ENCODE peak calls at places on chromosomes 3 and 15, in seven cellular contexts. One of them, this sample, is unnamed.
A peak's percentile ranks its signal among the peaks of the same experiment; 100 is the strongest.

GRCh38 chr3:59734061-59734460 is 684.2 kb upstream of the CFAP20DC start:
- DNase-seq in A673: no peak
- DNase-seq in naive thymus-derived CD4-positive, alpha-beta T cell: no peak
- DNase-seq in brain microvascular endothelial cell: no peak
- DNase-seq in spleen: no peak
- DNase-seq in neuronal stem cell: no peak
- DNase-seq in substantia nigra: no peak
- DNase-seq in this sample: no peak

GRCh38 chr3:56137406-56137805 is 330.9 kb downstream of the ERC2 start:
- DNase-seq in A673: no peak
- DNase-seq in naive thymus-derived CD4-positive, alpha-beta T cell: no peak
- DNase-seq in brain microvascular endothelial cell: peak; percentile 73
- DNase-seq in neuronal stem cell: no peak
- DNase-seq in substantia nigra: no peak
- DNase-seq in spleen: no peak
- DNase-seq in this sample: no peak

GRCh38 chr3:74787008-74787407 is 172.5 kb upstream of the CNTN3 start:
- DNase-seq in A673: no peak
- DNase-seq in naive thymus-derived CD4-positive, alpha-beta T cell: no peak
- DNase-seq in substantia nigra: no peak
- DNase-seq in brain microvascular endothelial cell: no peak
- DNase-seq in spleen: no peak
- DNase-seq in neuronal stem cell: peak; percentile 51
- DNase-seq in this sample: no peak

GRCh38 chr3:104596551-104596950 is 770.2 kb upstream of the ALCAM start:
- DNase-seq in A673: peak; percentile 56
- DNase-seq in spleen: no peak
- DNase-seq in naive thymus-derived CD4-positive, alpha-beta T cell: no peak
- DNase-seq in brain microvascular endothelial cell: peak; percentile 37
- DNase-seq in neuronal stem cell: peak; percentile 21
- DNase-seq in substantia nigra: no peak
- DNase-seq in this sample: no peak

GRCh38 chr3:50177346-50177745 is 14.1 kb upstream of the GNAT1 start:
- DNase-seq in A673: no peak
- DNase-seq in substantia nigra: no peak
- DNase-seq in naive thymus-derived CD4-positive, alpha-beta T cell: no peak
- DNase-seq in spleen: no peak
- DNase-seq in brain microvascular endothelial cell: no peak
- DNase-seq in neuronal stem cell: no peak
- DNase-seq in this sample: no peak

GRCh38 chr3:123430266-123430665 is 18.6 kb downstream of the ADCY5 start:
- DNase-seq in A673: no peak
- DNase-seq in naive thymus-derived CD4-positive, alpha-beta T cell: no peak
- DNase-seq in neuronal stem cell: no peak
- DNase-seq in brain microvascular endothelial cell: no peak
- DNase-seq in substantia nigra: no peak
- DNase-seq in spleen: no peak
- DNase-seq in this sample: no peak

GRCh38 chr3:138834359-138835176 is at the start of gene PIK3CB:
- DNase-seq in spleen: peak; percentile 98
- DNase-seq in A673: peak; percentile 96
- DNase-seq in substantia nigra: peak; percentile 71
- DNase-seq in brain microvascular endothelial cell: peak; percentile 67
- DNase-seq in neuronal stem cell: peak; percentile 89
- DNase-seq in naive thymus-derived CD4-positive, alpha-beta T cell: peak; percentile 85
- DNase-seq in this sample: peak; percentile 73

GRCh38 chr3:32460031-32460749 is 42.5 kb downstream of the CMTM6 start:
- DNase-seq in naive thymus-derived CD4-positive, alpha-beta T cell: peak; percentile 94
- DNase-seq in substantia nigra: no peak
- DNase-seq in neuronal stem cell: peak; percentile 83
- DNase-seq in brain microvascular endothelial cell: no peak
- DNase-seq in spleen: peak; percentile 89
- DNase-seq in A673: no peak
- DNase-seq in this sample: no peak

GRCh38 chr15:86743283-86743903 is 663.7 kb downstream of the AGBL1 start:
- DNase-seq in A673: peak; percentile 34
- DNase-seq in naive thymus-derived CD4-positive, alpha-beta T cell: peak; percentile 6
- DNase-seq in brain microvascular endothelial cell: no peak
- DNase-seq in substantia nigra: no peak
- DNase-seq in spleen: no peak
- DNase-seq in neuronal stem cell: peak; percentile 65
- DNase-seq in this sample: no peak

GRCh38 chr15:38565287-38565670 is 665 bp upstream of the RASGRP1 start:
- DNase-seq in neuronal stem cell: no peak
- DNase-seq in substantia nigra: no peak
- DNase-seq in naive thymus-derived CD4-positive, alpha-beta T cell: no peak
- DNase-seq in A673: no peak
- DNase-seq in spleen: no peak
- DNase-seq in brain microvascular endothelial cell: no peak
- DNase-seq in this sample: no peak

GRCh38 chr3:192514081-192514753 is 213.1 kb downstream of the FGF12 start:
- DNase-seq in substantia nigra: no peak
- DNase-seq in naive thymus-derived CD4-positive, alpha-beta T cell: no peak
- DNase-seq in brain microvascular endothelial cell: no peak
- DNase-seq in A673: peak; percentile 62
- DNase-seq in neuronal stem cell: peak; percentile 67
- DNase-seq in spleen: peak; percentile 65
- DNase-seq in this sample: no peak

GRCh38 chr15:28909958-28910500 is 24.3 kb downstream of the APBA2 start:
- DNase-seq in A673: no peak
- DNase-seq in naive thymus-derived CD4-positive, alpha-beta T cell: no peak
- DNase-seq in substantia nigra: no peak
- DNase-seq in brain microvascular endothelial cell: no peak
- DNase-seq in neuronal stem cell: no peak
- DNase-seq in spleen: peak; percentile 1
- DNase-seq in this sample: no peak

GRCh38 chr15:39429898-39430357 is 151.0 kb upstream of the THBS1 start:
- DNase-seq in neuronal stem cell: no peak
- DNase-seq in naive thymus-derived CD4-positive, alpha-beta T cell: no peak
- DNase-seq in substantia nigra: no peak
- DNase-seq in spleen: no peak
- DNase-seq in A673: no peak
- DNase-seq in brain microvascular endothelial cell: peak; percentile 93
- DNase-seq in this sample: no peak

DNA sequence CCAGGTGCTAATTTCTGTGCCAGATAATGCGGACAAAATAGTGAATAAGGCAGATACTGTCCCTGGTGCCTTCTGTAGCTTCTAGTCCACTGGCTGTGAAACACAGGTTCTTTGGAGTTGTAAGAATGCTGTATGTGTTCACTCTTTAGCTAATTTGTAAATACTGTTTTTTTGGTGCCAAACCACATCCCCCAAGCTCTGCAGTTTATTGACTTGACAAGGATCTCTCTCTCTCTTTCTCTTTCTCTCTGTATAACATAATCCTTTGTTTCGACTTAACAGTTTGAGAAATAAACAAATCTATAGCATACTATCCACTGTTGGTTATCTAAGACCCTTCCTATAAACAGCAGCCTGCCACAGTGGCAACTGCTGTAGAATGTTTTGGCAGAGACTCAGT is 7.5 kb downstream of the SMAD3 start:
- DNase-seq in neuronal stem cell: no peak
- DNase-seq in brain microvascular endothelial cell: no peak
- DNase-seq in substantia nigra: no peak
- DNase-seq in spleen: no peak
- DNase-seq in A673: no peak
- DNase-seq in naive thymus-derived CD4-positive, alpha-beta T cell: no peak
- DNase-seq in this sample: no peak
- H3K27ac ChIP-seq in neuronal stem cell: no peak overlapping the region
- H3K27ac ChIP-seq in brain microvascular endothelial cell: peak overlapping the region; percentile 37
- H3K27ac ChIP-seq in substantia nigra: no peak overlapping the region
- H3K27ac ChIP-seq in spleen: peak overlapping the region; percentile 71
- H3K27ac ChIP-seq in A673: no peak overlapping the region
- H3K27ac ChIP-seq in naive thymus-derived CD4-positive, alpha-beta T cell: no peak overlapping the region
- H3K27ac ChIP-seq in this sample: no peak overlapping the region

GRCh38 chr3:60756231-60756630 is 495.0 kb downstream of the FHIT start:
- DNase-seq in substantia nigra: no peak
- DNase-seq in neuronal stem cell: no peak
- DNase-seq in A673: no peak
- DNase-seq in naive thymus-derived CD4-positive, alpha-beta T cell: no peak
- DNase-seq in spleen: no peak
- DNase-seq in brain microvascular endothelial cell: no peak
- DNase-seq in this sample: no peak

GRCh38 chr3:60752800-60753199 is 498.5 kb downstream of the FHIT start:
- DNase-seq in brain microvascular endothelial cell: no peak
- DNase-seq in A673: no peak
- DNase-seq in substantia nigra: no peak
- DNase-seq in spleen: no peak
- DNase-seq in neuronal stem cell: no peak
- DNase-seq in naive thymus-derived CD4-positive, alpha-beta T cell: no peak
- DNase-seq in this sample: no peak

GRCh38 chr3:60754617-60755016 is 496.6 kb downstream of the FHIT start:
- DNase-seq in naive thymus-derived CD4-positive, alpha-beta T cell: no peak
- DNase-seq in A673: no peak
- DNase-seq in brain microvascular endothelial cell: no peak
- DNase-seq in neuronal stem cell: no peak
- DNase-seq in substantia nigra: no peak
- DNase-seq in spleen: no peak
- DNase-seq in this sample: no peak

GRCh38 chr3:60756636-60757035 is 494.6 kb downstream of the FHIT start:
- DNase-seq in naive thymus-derived CD4-positive, alpha-beta T cell: no peak
- DNase-seq in substantia nigra: no peak
- DNase-seq in A673: no peak
- DNase-seq in neuronal stem cell: peak; percentile 26
- DNase-seq in spleen: no peak
- DNase-seq in brain microvascular endothelial cell: no peak
- DNase-seq in this sample: no peak

DNA sequence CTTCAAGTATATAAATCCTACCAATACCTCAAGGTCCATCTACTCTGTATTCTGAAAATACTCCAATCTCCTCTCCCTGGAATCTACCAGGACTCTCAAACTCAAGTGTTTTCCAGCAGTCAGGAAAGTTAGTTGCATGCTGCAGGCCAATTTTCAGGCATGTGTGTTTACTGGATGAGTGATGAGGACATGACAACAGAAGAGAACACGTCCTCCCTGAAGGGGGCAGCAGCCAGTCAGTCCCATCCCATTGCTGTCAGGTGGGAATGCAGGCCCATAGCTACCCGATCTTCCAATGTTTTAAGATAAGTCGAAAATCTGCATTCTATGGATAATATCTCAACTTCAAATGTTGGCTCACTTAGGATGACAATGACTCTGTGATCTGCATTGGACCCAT is 496.2 kb downstream of the FHIT start:
- DNase-seq in neuronal stem cell: no peak
- DNase-seq in A673: no peak
- DNase-seq in brain microvascular endothelial cell: no peak
- DNase-seq in naive thymus-derived CD4-positive, alpha-beta T cell: no peak
- DNase-seq in spleen: no peak
- DNase-seq in substantia nigra: no peak
- DNase-seq in this sample: no peak
- H3K27ac ChIP-seq in neuronal stem cell: no peak overlapping the region
- H3K27ac ChIP-seq in A673: no peak overlapping the region
- H3K27ac ChIP-seq in brain microvascular endothelial cell: no peak overlapping the region
- H3K27ac ChIP-seq in naive thymus-derived CD4-positive, alpha-beta T cell: no peak overlapping the region
- H3K27ac ChIP-seq in spleen: no peak overlapping the region
- H3K27ac ChIP-seq in substantia nigra: no peak overlapping the region
- H3K27ac ChIP-seq in this sample: no peak overlapping the region

GRCh38 chr3:23659274-23659673 is 146.5 kb upstream of the UBE2E1 start:
- DNase-seq in neuronal stem cell: no peak
- DNase-seq in naive thymus-derived CD4-positive, alpha-beta T cell: no peak
- DNase-seq in A673: no peak
- DNase-seq in brain microvascular endothelial cell: no peak
- DNase-seq in substantia nigra: no peak
- DNase-seq in spleen: no peak
- DNase-seq in this sample: no peak
- H3K27ac ChIP-seq in neuronal stem cell: no peak overlapping the region
- H3K27ac ChIP-seq in naive thymus-derived CD4-positive, alpha-beta T cell: no peak overlapping the region
- H3K27ac ChIP-seq in A673: no peak overlapping the region
- H3K27ac ChIP-seq in brain microvascular endothelial cell: no peak overlapping the region
- H3K27ac ChIP-seq in substantia nigra: no peak overlapping the region
- H3K27ac ChIP-seq in spleen: peak overlapping the region; percentile 1
- H3K27ac ChIP-seq in this sample: no peak overlapping the region

DNA sequence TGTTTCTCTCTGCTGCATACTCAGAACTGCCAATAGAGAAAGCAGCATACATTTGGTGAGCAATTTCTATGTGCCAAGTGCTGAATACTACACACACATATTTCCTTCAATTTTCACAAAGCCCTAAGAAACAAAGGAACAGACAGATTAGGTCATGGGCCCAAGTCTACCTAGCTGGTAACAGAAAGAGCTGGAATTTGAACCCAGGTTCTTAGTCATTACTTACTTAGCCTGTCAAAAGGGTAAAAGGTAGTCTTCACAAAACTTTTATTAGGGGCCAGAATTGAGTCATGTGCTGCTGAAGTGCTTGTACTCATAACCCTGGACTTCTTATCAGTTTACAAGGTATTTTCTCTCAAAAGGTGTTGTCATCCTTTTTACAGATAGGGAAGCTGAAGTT is 10.4 kb upstream of the ABHD17C start:
- DNase-seq in brain microvascular endothelial cell: no peak
- DNase-seq in substantia nigra: no peak
- DNase-seq in naive thymus-derived CD4-positive, alpha-beta T cell: no peak
- DNase-seq in A673: no peak
- DNase-seq in neuronal stem cell: no peak
- DNase-seq in spleen: no peak
- DNase-seq in this sample: no peak
- H3K27ac ChIP-seq in brain microvascular endothelial cell: no peak overlapping the region
- H3K27ac ChIP-seq in substantia nigra: no peak overlapping the region
- H3K27ac ChIP-seq in naive thymus-derived CD4-positive, alpha-beta T cell: no peak overlapping the region
- H3K27ac ChIP-seq in A673: no peak overlapping the region
- H3K27ac ChIP-seq in neuronal stem cell: no peak overlapping the region
- H3K27ac ChIP-seq in spleen: no peak overlapping the region
- H3K27ac ChIP-seq in this sample: no peak overlapping the region

GRCh38 chr3:184526158-184526483 is 35.5 kb upstream of the EPHB3 start:
- DNase-seq in brain microvascular endothelial cell: no peak
- DNase-seq in A673: no peak
- DNase-seq in naive thymus-derived CD4-positive, alpha-beta T cell: no peak
- DNase-seq in neuronal stem cell: no peak
- DNase-seq in spleen: no peak
- DNase-seq in substantia nigra: no peak
- DNase-seq in this sample: no peak
- H3K27ac ChIP-seq in brain microvascular endothelial cell: no peak overlapping the region
- H3K27ac ChIP-seq in A673: no peak overlapping the region
- H3K27ac ChIP-seq in naive thymus-derived CD4-positive, alpha-beta T cell: no peak overlapping the region
- H3K27ac ChIP-seq in neuronal stem cell: peak overlapping the region; percentile 3
- H3K27ac ChIP-seq in spleen: peak overlapping the region; percentile 90
- H3K27ac ChIP-seq in substantia nigra: no peak overlapping the region
- H3K27ac ChIP-seq in this sample: no peak overlapping the region